ENCODE peak calls at places on chromosomes 5 and 9, in seven cellular contexts. One of them, this sample, is unnamed.
A peak's percentile ranks its signal among the peaks of the same experiment; 100 is the strongest.

GRCh38 chr9:89532478-89532877 is 34.6 kb upstream of the SEMA4D start:
- DNase-seq in IMR-90: no peak
- DNase-seq in epithelial cell of esophagus: peak; percentile 3
- DNase-seq in kidney epithelial cell: no peak
- DNase-seq in cardiac fibroblast: no peak
- DNase-seq in WTC11: no peak
- DNase-seq in heart right ventricle: no peak
- DNase-seq in this sample: no peak

GRCh38 chr9:108297025-108297424 is 558.8 kb downstream of the ACTL7B start:
- DNase-seq in IMR-90: peak; percentile 73
- DNase-seq in epithelial cell of esophagus: no peak
- DNase-seq in kidney epithelial cell: no peak
- DNase-seq in cardiac fibroblast: peak; percentile 77
- DNase-seq in WTC11: no peak
- DNase-seq in heart right ventricle: no peak
- DNase-seq in this sample: no peak

GRCh38 chr9:114958021-114958846 is 27.8 kb upstream of the TNFSF8 start:
- DNase-seq in IMR-90: no peak
- DNase-seq in epithelial cell of esophagus: no peak
- DNase-seq in kidney epithelial cell: no peak
- DNase-seq in cardiac fibroblast: peak; percentile 5
- DNase-seq in WTC11: no peak
- DNase-seq in heart right ventricle: peak; percentile 18
- DNase-seq in this sample: no peak

GRCh38 chr5:83394190-83394589 is 77.4 kb upstream of the VCAN start:
- DNase-seq in IMR-90: no peak
- DNase-seq in epithelial cell of esophagus: peak; percentile 25
- DNase-seq in kidney epithelial cell: no peak
- DNase-seq in cardiac fibroblast: no peak
- DNase-seq in WTC11: no peak
- DNase-seq in heart right ventricle: no peak
- DNase-seq in this sample: no peak

GRCh38 chr5:76074487-76074886 is 8.7 kb upstream of the SV2C start:
- DNase-seq in IMR-90: no peak
- DNase-seq in epithelial cell of esophagus: no peak
- DNase-seq in kidney epithelial cell: no peak
- DNase-seq in cardiac fibroblast: no peak
- DNase-seq in WTC11: peak; percentile 42
- DNase-seq in heart right ventricle: no peak
- DNase-seq in this sample: no peak

GRCh38 chr9:88820055-88820454 is 171.2 kb upstream of the S1PR3 start:
- DNase-seq in IMR-90: no peak
- DNase-seq in epithelial cell of esophagus: no peak
- DNase-seq in kidney epithelial cell: no peak
- DNase-seq in cardiac fibroblast: no peak
- DNase-seq in WTC11: no peak
- DNase-seq in heart right ventricle: no peak
- DNase-seq in this sample: no peak

GRCh38 chr9:14312721-14313377 is 1.1 kb downstream of the NFIB start:
- DNase-seq in IMR-90: no peak
- DNase-seq in epithelial cell of esophagus: no peak
- DNase-seq in kidney epithelial cell: no peak
- DNase-seq in cardiac fibroblast: peak; percentile 39
- DNase-seq in WTC11: peak; percentile 42
- DNase-seq in heart right ventricle: peak; percentile 25
- DNase-seq in this sample: no peak

GRCh38 chr5:145775893-145776444 is 59.2 kb downstream of the PRELID2 start:
- DNase-seq in IMR-90: peak; percentile 91
- DNase-seq in epithelial cell of esophagus: peak; percentile 88
- DNase-seq in kidney epithelial cell: peak; percentile 71
- DNase-seq in cardiac fibroblast: peak; percentile 91
- DNase-seq in WTC11: no peak
- DNase-seq in heart right ventricle: no peak
- DNase-seq in this sample: no peak

GRCh38 chr5:129063483-129064136 is 30.9 kb upstream of the ISOC1 start:
- DNase-seq in IMR-90: no peak
- DNase-seq in epithelial cell of esophagus: no peak
- DNase-seq in kidney epithelial cell: no peak
- DNase-seq in cardiac fibroblast: peak; percentile 87
- DNase-seq in WTC11: no peak
- DNase-seq in heart right ventricle: no peak
- DNase-seq in this sample: no peak

GRCh38 chr5:38330207-38330606 is 71.8 kb downstream of the EGFLAM start:
- DNase-seq in IMR-90: no peak
- DNase-seq in epithelial cell of esophagus: peak; percentile 14
- DNase-seq in kidney epithelial cell: peak; percentile 55
- DNase-seq in cardiac fibroblast: no peak
- DNase-seq in WTC11: no peak
- DNase-seq in heart right ventricle: no peak
- DNase-seq in this sample: no peak

GRCh38 chr9:16171851-16172250 is 619.0 kb downstream of the CCDC171 start:
- DNase-seq in IMR-90: no peak
- DNase-seq in epithelial cell of esophagus: no peak
- DNase-seq in kidney epithelial cell: no peak
- DNase-seq in cardiac fibroblast: no peak
- DNase-seq in WTC11: no peak
- DNase-seq in heart right ventricle: no peak
- DNase-seq in this sample: no peak

GRCh38 chr9:100277166-100277979 is 75.4 kb downstream of the TEX10 start:
- DNase-seq in IMR-90: peak; percentile 61
- DNase-seq in epithelial cell of esophagus: peak; percentile 42
- DNase-seq in kidney epithelial cell: peak; percentile 34
- DNase-seq in cardiac fibroblast: peak; percentile 23
- DNase-seq in WTC11: no peak
- DNase-seq in heart right ventricle: no peak
- DNase-seq in this sample: no peak

GRCh38 chr5:56337715-56338319 is 104.7 kb upstream of the ANKRD55 start:
- DNase-seq in IMR-90: no peak
- DNase-seq in epithelial cell of esophagus: no peak
- DNase-seq in kidney epithelial cell: no peak
- DNase-seq in cardiac fibroblast: no peak
- DNase-seq in WTC11: no peak
- DNase-seq in heart right ventricle: no peak
- DNase-seq in this sample: no peak

GRCh38 chr5:172771439-172772111 is 580 bp upstream of the DUSP1 start:
- DNase-seq in IMR-90: no peak
- DNase-seq in epithelial cell of esophagus: peak; percentile 43
- DNase-seq in kidney epithelial cell: no peak
- DNase-seq in cardiac fibroblast: no peak
- DNase-seq in WTC11: no peak
- DNase-seq in heart right ventricle: no peak
- DNase-seq in this sample: no peak

GRCh38 chr5:44646016-44646415 is 162.7 kb upstream of the MRPS30 start:
- DNase-seq in IMR-90: no peak
- DNase-seq in epithelial cell of esophagus: no peak
- DNase-seq in kidney epithelial cell: no peak
- DNase-seq in cardiac fibroblast: peak; percentile 14
- DNase-seq in WTC11: no peak
- DNase-seq in heart right ventricle: no peak
- DNase-seq in this sample: no peak

GRCh38 chr9:130936285-130937117 is 2.5 kb downstream of the FIBCD1 start:
- DNase-seq in IMR-90: peak; percentile 75
- DNase-seq in epithelial cell of esophagus: peak; percentile 49
- DNase-seq in kidney epithelial cell: no peak
- DNase-seq in cardiac fibroblast: peak; percentile 95
- DNase-seq in WTC11: peak; percentile 70
- DNase-seq in heart right ventricle: no peak
- DNase-seq in this sample: peak; percentile 98

GRCh38 chr9:80866576-80867227 is 822.6 kb downstream of the TLE1 start:
- DNase-seq in IMR-90: peak; percentile 52
- DNase-seq in epithelial cell of esophagus: peak; percentile 66
- DNase-seq in kidney epithelial cell: no peak
- DNase-seq in cardiac fibroblast: no peak
- DNase-seq in WTC11: no peak
- DNase-seq in heart right ventricle: no peak
- DNase-seq in this sample: no peak

GRCh38 chr9:99105152-99106043 is 485 bp downstream of the TGFBR1 start:
- DNase-seq in IMR-90: peak; percentile 73
- DNase-seq in epithelial cell of esophagus: peak; percentile 72
- DNase-seq in kidney epithelial cell: no peak
- DNase-seq in cardiac fibroblast: peak; percentile 86
- DNase-seq in WTC11: peak; percentile 60
- DNase-seq in heart right ventricle: peak; percentile 85
- DNase-seq in this sample: peak; percentile 94

GRCh38 chr5:129459485-129460120 is 495 bp upstream of the ADAMTS19 start:
- DNase-seq in IMR-90: peak; percentile 4
- DNase-seq in epithelial cell of esophagus: peak; percentile 33
- DNase-seq in kidney epithelial cell: no peak
- DNase-seq in cardiac fibroblast: peak; percentile 61
- DNase-seq in WTC11: peak; percentile 72
- DNase-seq in heart right ventricle: peak; percentile 36
- DNase-seq in this sample: peak; percentile 87

GRCh38 chr9:86945868-86946711 is 1.2 kb downstream of the GAS1 start:
- DNase-seq in IMR-90: peak; percentile 75
- DNase-seq in epithelial cell of esophagus: peak; percentile 84
- DNase-seq in kidney epithelial cell: no peak
- DNase-seq in cardiac fibroblast: peak; percentile 82
- DNase-seq in WTC11: peak; percentile 65
- DNase-seq in heart right ventricle: peak; percentile 74
- DNase-seq in this sample: peak; percentile 92

GRCh38 chr9:136403538-136403914 is 3.6 kb upstream of the SNAPC4 start:
- DNase-seq in IMR-90: no peak
- DNase-seq in epithelial cell of esophagus: no peak
- DNase-seq in kidney epithelial cell: no peak
- DNase-seq in cardiac fibroblast: no peak
- DNase-seq in WTC11: no peak
- DNase-seq in heart right ventricle: no peak
- DNase-seq in this sample: no peak

GRCh38 chr5:54996476-54996875 is 11.1 kb upstream of the ESM1 start:
- DNase-seq in IMR-90: peak; percentile 62
- DNase-seq in epithelial cell of esophagus: no peak
- DNase-seq in kidney epithelial cell: no peak
- DNase-seq in cardiac fibroblast: peak; percentile 14
- DNase-seq in WTC11: no peak
- DNase-seq in heart right ventricle: no peak
- DNase-seq in this sample: no peak

DNA sequence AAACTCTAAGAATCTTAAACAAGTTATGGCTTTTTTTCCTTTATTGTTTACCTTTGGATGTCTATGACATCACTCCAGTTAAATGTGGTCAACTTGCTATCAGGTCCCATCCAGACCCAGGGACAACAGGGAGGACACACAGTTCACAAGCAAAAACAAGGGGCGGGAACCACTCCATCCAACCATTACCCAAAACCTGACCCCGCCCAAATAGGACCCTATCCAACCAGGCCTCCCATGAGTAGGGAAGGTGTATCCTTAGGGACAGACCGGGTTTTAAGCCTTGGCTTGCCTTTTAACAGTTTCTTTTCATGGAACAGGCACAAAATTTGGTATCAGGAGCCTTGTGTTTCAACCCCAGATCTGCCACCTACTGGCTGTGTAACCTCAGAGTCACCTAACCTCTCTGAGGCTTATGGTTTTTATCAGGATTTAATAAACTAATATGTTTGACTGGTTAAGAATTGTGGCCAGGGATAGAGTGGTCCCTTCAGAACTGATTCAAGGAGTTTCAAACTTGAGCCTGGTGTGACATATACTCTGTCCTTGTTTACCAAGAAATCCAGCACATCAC is 127.7 kb upstream of the RAD23B start:
- DNase-seq in IMR-90: no peak
- DNase-seq in epithelial cell of esophagus: no peak
- DNase-seq in kidney epithelial cell: no peak
- DNase-seq in cardiac fibroblast: no peak
- DNase-seq in WTC11: no peak
- DNase-seq in heart right ventricle: no peak
- DNase-seq in this sample: no peak
- TF ChIP-seq CTCF in IMR-90: peak; percentile 11
- TF ChIP-seq CTCF in epithelial cell of esophagus: peak; percentile 40
- TF ChIP-seq CTCF in kidney epithelial cell: peak; percentile 18
- TF ChIP-seq CTCF in cardiac fibroblast: peak; percentile 32
- TF ChIP-seq CTCF in WTC11: no peak
- TF ChIP-seq CTCF in heart right ventricle: peak; percentile 16
- TF ChIP-seq CTCF in this sample: peak; percentile 56

GRCh38 chr5:99156688-99157087 is 227.9 kb upstream of the CHD1 start:
- DNase-seq in IMR-90: no peak
- DNase-seq in epithelial cell of esophagus: no peak
- DNase-seq in kidney epithelial cell: no peak
- DNase-seq in cardiac fibroblast: no peak
- DNase-seq in WTC11: no peak
- DNase-seq in heart right ventricle: no peak
- DNase-seq in this sample: no peak
- TF ChIP-seq CTCF in IMR-90: no peak
- TF ChIP-seq CTCF in epithelial cell of esophagus: no peak
- TF ChIP-seq CTCF in kidney epithelial cell: no peak
- TF ChIP-seq CTCF in cardiac fibroblast: no peak
- TF ChIP-seq CTCF in WTC11: no peak
- TF ChIP-seq CTCF in heart right ventricle: no peak
- TF ChIP-seq CTCF in this sample: no peak

GRCh38 chr5:138107213-138107612 is 23.4 kb downstream of the WNT8A start:
- DNase-seq in IMR-90: no peak
- DNase-seq in epithelial cell of esophagus: no peak
- DNase-seq in kidney epithelial cell: no peak
- DNase-seq in cardiac fibroblast: no peak
- DNase-seq in WTC11: no peak
- DNase-seq in heart right ventricle: no peak
- DNase-seq in this sample: no peak

GRCh38 chr5:138103321-138103637 is 19.4 kb downstream of the WNT8A start:
- DNase-seq in IMR-90: no peak
- DNase-seq in epithelial cell of esophagus: no peak
- DNase-seq in kidney epithelial cell: no peak
- DNase-seq in cardiac fibroblast: no peak
- DNase-seq in WTC11: no peak
- DNase-seq in heart right ventricle: no peak
- DNase-seq in this sample: no peak

GRCh38 chr5:138105709-138106108 is 21.9 kb downstream of the WNT8A start:
- DNase-seq in IMR-90: no peak
- DNase-seq in epithelial cell of esophagus: no peak
- DNase-seq in kidney epithelial cell: no peak
- DNase-seq in cardiac fibroblast: no peak
- DNase-seq in WTC11: no peak
- DNase-seq in heart right ventricle: no peak
- DNase-seq in this sample: no peak

GRCh38 chr5:138096997-138097828 is 13.4 kb downstream of the WNT8A start:
- DNase-seq in IMR-90: no peak
- DNase-seq in epithelial cell of esophagus: peak; percentile 4
- DNase-seq in kidney epithelial cell: no peak
- DNase-seq in cardiac fibroblast: no peak
- DNase-seq in WTC11: no peak
- DNase-seq in heart right ventricle: no peak
- DNase-seq in this sample: no peak

GRCh38 chr5:138102454-138103320 is 18.9 kb downstream of the WNT8A start:
- DNase-seq in IMR-90: no peak
- DNase-seq in epithelial cell of esophagus: no peak
- DNase-seq in kidney epithelial cell: no peak
- DNase-seq in cardiac fibroblast: no peak
- DNase-seq in WTC11: no peak
- DNase-seq in heart right ventricle: no peak
- DNase-seq in this sample: no peak
- TF ChIP-seq CTCF in IMR-90: no peak
- TF ChIP-seq CTCF in epithelial cell of esophagus: no peak
- TF ChIP-seq CTCF in kidney epithelial cell: no peak
- TF ChIP-seq CTCF in cardiac fibroblast: no peak
- TF ChIP-seq CTCF in WTC11: no peak
- TF ChIP-seq CTCF in heart right ventricle: no peak
- TF ChIP-seq CTCF in this sample: no peak

DNA sequence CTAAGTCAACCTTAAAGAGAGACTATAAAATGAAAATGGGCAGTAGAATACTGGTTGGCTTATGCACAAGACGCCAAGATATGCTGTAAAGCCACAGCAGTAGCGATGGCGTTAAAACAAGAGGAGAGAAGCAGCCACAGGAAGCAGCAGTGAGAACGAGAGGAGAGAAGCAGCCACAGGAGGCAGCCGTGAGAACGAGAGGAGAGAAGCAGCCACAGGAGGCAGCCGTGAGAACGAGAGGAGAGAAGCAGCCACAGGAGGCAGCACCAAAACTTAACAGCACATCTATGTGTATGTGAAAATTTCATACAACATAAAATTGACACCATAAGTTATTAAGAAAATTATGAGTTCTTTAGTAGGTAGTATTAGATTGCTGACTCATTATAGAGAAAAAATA is 2318.6 kb upstream of the ACO1 start:
- DNase-seq in IMR-90: no peak
- DNase-seq in epithelial cell of esophagus: no peak
- DNase-seq in kidney epithelial cell: no peak
- DNase-seq in cardiac fibroblast: no peak
- DNase-seq in WTC11: no peak
- DNase-seq in heart right ventricle: no peak
- DNase-seq in this sample: no peak
- TF ChIP-seq CTCF in IMR-90: no peak
- TF ChIP-seq CTCF in epithelial cell of esophagus: no peak
- TF ChIP-seq CTCF in kidney epithelial cell: peak; percentile 9
- TF ChIP-seq CTCF in cardiac fibroblast: no peak
- TF ChIP-seq CTCF in WTC11: no peak
- TF ChIP-seq CTCF in heart right ventricle: no peak
- TF ChIP-seq CTCF in this sample: peak; percentile 51